ENCODE peak calls at places on chromosomes 5 and 9, in four cellular contexts. E is tibial nerve, X is sigmoid colon, V is suprapubic skin. Q is an unnamed sample.

GRCh38 chr9:71620806-71621205 is 147.5 kb downstream of the CEMIP2 start:
- DNase-seq in X (no peak), E (no peak), V (no peak), Q (no peak)

GRCh38 chr5:55829956-55830355 is 21.2 kb upstream of the IL31RA start:
- DNase-seq in E (no peak), V (no peak), X (no peak), Q (no peak)

GRCh38 chr9:129136446-129137049 is 25.3 kb downstream of the PTPA start:
- DNase-seq in V (no peak), X (no peak), E (no peak), Q (no peak)

GRCh38 chr9:124222109-124222508 is 35.6 kb upstream of the NEK6 start:
- DNase-seq in E (no peak), X (no peak), V (peak; percentile 19), Q (no peak)

GRCh38 chr5:66848749-66849641 is 252.8 kb downstream of the MAST4 start:
- DNase-seq in X (no peak), V (no peak), E (no peak), Q (no peak)

GRCh38 chr5:109035470-109035869 is 287.8 kb downstream of the FER start:
- DNase-seq in E (no peak), V (no peak), X (no peak), Q (no peak)

GRCh38 chr9:30039712-30040111 is 2344.7 kb upstream of the ACO1 start:
- DNase-seq in X (no peak), E (no peak), V (no peak), Q (no peak)

GRCh38 chr5:68709229-68709628 is 384.6 kb upstream of the SLC30A5 start:
- DNase-seq in X (no peak), V (no peak), E (no peak), Q (no peak)

GRCh38 chr5:167577616-167578015 is 713.8 kb upstream of the WWC1 start:
- DNase-seq in X (no peak), E (no peak), V (no peak), Q (no peak)

GRCh38 chr5:1555011-1555807 is 31.4 kb upstream of the LPCAT1 start:
- DNase-seq in X (peak; percentile 54), V (no peak), E (no peak), Q (no peak)

GRCh38 chr5:101424530-101425175 is 521.6 kb upstream of the ST8SIA4 start:
- DNase-seq in X (no peak), E (no peak), V (no peak), Q (no peak)

GRCh38 chr5:38642194-38642987 is 85.9 kb upstream of the LIFR start:
- DNase-seq in V (no peak), E (no peak), X (no peak), Q (no peak)

GRCh38 chr5:122896598-122897282 is 51.3 kb downstream of the SNX24 start:
- DNase-seq in E (no peak), V (no peak), X (no peak), Q (no peak)

GRCh38 chr5:164422400-164422799 is 917.0 kb downstream of the MAT2B start:
- DNase-seq in V (no peak), X (no peak), E (no peak), Q (no peak)

GRCh38 chr5:1008451-1009358 is at the start of gene NKD2:
- DNase-seq in V (peak; percentile 71), X (peak; percentile 67), E (peak; percentile 8), Q (peak; percentile 25)

GRCh38 chr9:78567693-78568092 is 270.8 kb downstream of the PSAT1 start:
- DNase-seq in V (no peak), X (no peak), E (no peak), Q (no peak)

GRCh38 chr5:61737991-61738390 is 405.9 kb downstream of the ZSWIM6 start:
- DNase-seq in E (no peak), V (no peak), X (no peak), Q (no peak)

GRCh38 chr9:136267261-136268111 is 21.9 kb upstream of the QSOX2 start:
- DNase-seq in E (peak; percentile 50), V (no peak), X (peak; percentile 92), Q (peak; percentile 81)
- H3K27ac ChIP-seq in E (peak overlapping the region; percentile 58), V (no peak overlapping the region), X (peak overlapping the region; percentile 74), Q (no peak overlapping the region)

GRCh38 chr9:99012957-99013512 is 69.3 kb downstream of the COL15A1 start:
- DNase-seq in E (no peak), V (no peak), X (no peak), Q (no peak)
- TF ChIP-seq CTCF in E (no peak), V (no peak), X (no peak), Q (no peak)

GRCh38 chr9:12819436-12820185 is 44.8 kb downstream of the LURAP1L start:
- DNase-seq in E (no peak), X (no peak), V (no peak), Q (no peak)
- TF ChIP-seq EP300 in E (no peak), X (no peak), V (no peak), Q (no peak)

DNA sequence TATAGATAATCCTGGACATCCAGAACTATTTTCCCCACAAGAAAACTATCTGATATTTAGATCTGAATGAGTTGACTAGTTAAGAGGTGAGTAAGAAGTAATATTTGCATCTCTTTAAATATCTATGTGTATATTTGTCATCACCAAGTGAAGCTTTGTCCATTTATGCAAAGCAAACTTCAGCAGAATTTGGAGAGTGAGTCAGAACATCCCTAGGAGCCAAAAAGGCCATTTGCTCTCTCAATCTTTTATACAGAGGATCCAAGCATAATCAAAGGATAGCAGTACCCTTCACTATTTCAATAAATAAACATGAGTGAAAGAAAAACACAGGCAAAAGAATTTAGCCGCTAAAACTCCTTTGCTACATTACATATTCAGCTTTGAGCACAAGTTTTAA is 454.4 kb downstream of the NR2F1-AS1 start:
- DNase-seq in E (no peak), V (no peak), X (no peak), Q (no peak)
- H3K27ac ChIP-seq in E (no peak overlapping the region), V (no peak overlapping the region), X (no peak overlapping the region), Q (no peak overlapping the region)

DNA sequence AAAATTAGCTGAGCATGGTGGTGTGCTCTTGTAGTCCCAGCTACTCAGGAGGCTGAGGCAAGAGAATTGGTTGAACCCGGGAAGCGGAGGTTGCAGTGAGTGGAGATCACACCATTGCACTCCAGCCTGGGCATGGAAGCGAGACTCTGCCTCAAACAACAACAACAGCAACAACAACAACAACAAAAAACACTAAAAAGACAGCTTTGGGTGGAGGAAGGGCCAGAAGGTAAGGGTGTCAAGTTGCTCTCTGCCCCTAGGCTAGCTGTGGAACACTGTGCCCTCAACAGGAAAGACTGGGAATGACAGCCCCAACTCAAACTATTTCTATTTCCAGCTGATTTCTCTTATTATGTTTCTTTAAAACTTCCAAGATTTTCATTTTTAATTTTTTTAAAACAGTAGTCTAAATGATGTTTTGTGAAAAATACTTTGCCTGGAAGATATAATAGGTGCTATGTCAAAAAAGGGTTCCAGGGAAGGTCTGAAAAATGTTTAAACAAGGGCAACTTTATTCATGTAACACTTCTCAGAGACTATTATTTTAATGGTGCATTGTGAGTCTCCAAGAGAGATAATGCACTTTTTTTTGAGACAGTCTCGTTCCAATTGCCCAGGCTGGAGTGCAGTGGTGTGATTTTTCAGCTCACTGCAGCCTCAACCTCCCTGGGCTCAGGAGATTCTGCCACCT is 29.9 kb downstream of the CLINT1 start:
- DNase-seq in E (no peak), V (no peak), X (no peak), Q (no peak)
- TF ChIP-seq CTCF in E (peak; percentile 10), V (no peak), X (no peak), Q (no peak)

GRCh38 chr9:98251554-98251953 is 3.9 kb downstream of the TBC1D2 start:
- DNase-seq in E (no peak), V (no peak), X (no peak), Q (no peak)

GRCh38 chr9:98253563-98253962 is 1.9 kb downstream of the TBC1D2 start:
- DNase-seq in X (no peak), V (no peak), E (no peak), Q (no peak)

GRCh38 chr9:98249774-98250173 is 5.7 kb downstream of the TBC1D2 start:
- DNase-seq in X (no peak), V (no peak), E (no peak), Q (no peak)

GRCh38 chr9:98247826-98248657 is 7.4 kb downstream of the TBC1D2 start:
- DNase-seq in X (no peak), V (no peak), E (no peak), Q (no peak)

GRCh38 chr9:98248737-98249474 is 6.5 kb downstream of the TBC1D2 start:
- DNase-seq in X (peak; percentile 78), E (no peak), V (peak; percentile 83), Q (no peak)
- TF ChIP-seq EP300 in X (peak; percentile 20), E (peak; percentile 87), V (no peak), Q (peak; percentile 23)

GRCh38 chr9:137311971-137312851 is 10.1 kb upstream of the NRARP start:
- DNase-seq in V (peak; percentile 74), X (no peak), E (no peak), Q (no peak)
- H3K27ac ChIP-seq in V (peak overlapping the region; percentile 91), X (no peak overlapping the region), E (peak overlapping the region; percentile 14), Q (no peak overlapping the region)

GRCh38 chr5:170070556-170071412 is 34.9 kb upstream of the FOXI1 start:
- DNase-seq in X (peak; percentile 60), V (no peak), E (no peak), Q (peak; percentile 38)
- TF ChIP-seq CTCF in X (no peak), V (no peak), E (no peak), Q (no peak)

GRCh38 chr5:176424181-176424580 is 7.8 kb upstream of the CLTB start:
- DNase-seq in E (no peak), V (no peak), X (no peak), Q (no peak)
- TF ChIP-seq EP300 in E (no peak), V (no peak), X (no peak), Q (no peak)

Q was measured in ovary.